ENCODE peak calls at places on chromosome 1, in eight cellular contexts. X is GM04503; F is pulmonary artery endothelial cell; V is foreskin melanocyte; P is activated CD8-positive, alpha-beta memory T cell treated with anti-CD3 and anti-CD28 coated beads, Interleukin-2, amount 50 U/mL, for 4 hours; T is AG09309; K is colonic mucosa; E is NCI-H1694 treated with DMSO at 0.1 percent for 48 hours. S is an unnamed sample.
A peak's percentile ranks its signal among the peaks of the same experiment; 100 is the strongest.

GRCh38 chr1:37177230-37177864 is 143.0 kb upstream of the GRIK3 start:
- DNase-seq in T (no peak), P (no peak), E (peak; percentile 53), X (no peak), V (peak; percentile 32), K (peak; percentile 27), F (no peak), S (no peak)

GRCh38 chr1:181043025-181043880 is 9.5 kb downstream of the MR1 start:
- DNase-seq in P (no peak), T (no peak), F (no peak), E (no peak), K (peak; percentile 82), X (no peak), V (peak; percentile 24), S (no peak)

GRCh38 chr1:70156529-70157120 is 48.8 kb downstream of the LRRC40 start:
- DNase-seq in T (no peak), E (no peak), X (no peak), V (peak; percentile 26), F (no peak), P (no peak), K (no peak), S (no peak)

GRCh38 chr1:239197871-239198270 is 188.5 kb upstream of the CHRM3 start:
- DNase-seq in V (no peak), E (no peak), T (no peak), X (no peak), K (no peak), F (no peak), P (no peak), S (no peak)

GRCh38 chr1:195899762-195900352 is 708.4 kb downstream of the KCNT2 start:
- DNase-seq in X (no peak), P (no peak), E (no peak), V (peak; percentile 19), F (no peak), K (no peak), T (no peak), S (no peak)

GRCh38 chr1:94225845-94226244 is 11.5 kb downstream of the ARHGAP29 start:
- DNase-seq in X (no peak), V (no peak), P (no peak), E (no peak), F (no peak), T (no peak), K (no peak), S (no peak)

GRCh38 chr1:55005351-55006140 is 6.8 kb downstream of the BSND start:
- DNase-seq in X (no peak), F (no peak), K (no peak), V (no peak), P (no peak), E (no peak), T (no peak), S (no peak)

GRCh38 chr1:192786617-192787016 is 22.2 kb upstream of the RGS2 start:
- DNase-seq in T (no peak), F (no peak), E (no peak), K (no peak), X (no peak), V (no peak), P (no peak), S (no peak)

GRCh38 chr1:158112994-158113758 is 67.5 kb upstream of the CD1D start:
- DNase-seq in V (peak; percentile 35), X (no peak), K (peak; percentile 42), P (peak; percentile 50), T (no peak), F (no peak), E (peak; percentile 23), S (no peak)

GRCh38 chr1:8591547-8591946 is 225.9 kb downstream of the RERE start:
- DNase-seq in P (no peak), E (no peak), F (no peak), X (no peak), V (no peak), K (no peak), T (no peak), S (no peak)

GRCh38 chr1:156115514-156116374 is 1.2 kb downstream of the LMNA start:
- DNase-seq in T (no peak), V (no peak), P (no peak), F (no peak), E (no peak), K (peak; percentile 79), X (peak; percentile 31), S (peak; percentile 87)

GRCh38 chr1:115338457-115338820 is 390 bp upstream of the NGF start:
- DNase-seq in T (no peak), X (no peak), K (no peak), V (no peak), P (no peak), E (no peak), F (no peak), S (no peak)

GRCh38 chr1:221394011-221394544 is 347.8 kb downstream of the DUSP10 start:
- DNase-seq in V (no peak), F (peak; percentile 97), T (peak; percentile 69), X (peak; percentile 93), P (no peak), E (peak; percentile 64), K (no peak), S (no peak)

GRCh38 chr1:92992066-92992465 is 30.8 kb upstream of the DIPK1A start:
- DNase-seq in E (no peak), V (peak; percentile 72), P (no peak), X (peak; percentile 21), K (no peak), T (no peak), F (no peak), S (no peak)

GRCh38 chr1:222784916-222785315 is 29.9 kb upstream of the DISP1 start:
- DNase-seq in V (no peak), X (no peak), K (no peak), T (no peak), E (no peak), P (no peak), F (no peak), S (no peak)

GRCh38 chr1:44609412-44609767 is 64.9 kb downstream of the TMEM53 start:
- DNase-seq in E (peak; percentile 38), T (no peak), F (no peak), X (no peak), K (peak; percentile 56), P (peak; percentile 38), V (no peak), S (no peak)

GRCh38 chr1:228358039-228358763 is 48.4 kb downstream of the TRIM11 start:
- DNase-seq in F (no peak), T (no peak), K (no peak), P (no peak), E (no peak), X (no peak), V (no peak), S (no peak)

GRCh38 chr1:12424150-12424549 is 193.9 kb downstream of the DHRS3 start:
- DNase-seq in P (no peak), V (no peak), T (peak; percentile 61), K (no peak), X (peak; percentile 65), F (no peak), E (no peak), S (no peak)

GRCh38 chr1:53542551-53542950 is 83.4 kb downstream of the DMRTB1 start:
- DNase-seq in V (no peak), T (no peak), X (no peak), K (no peak), P (no peak), E (no peak), F (no peak), S (no peak)

GRCh38 chr1:229943988-229944743 is 122.9 kb upstream of the GALNT2 start:
- DNase-seq in X (no peak), V (no peak), E (no peak), T (no peak), P (no peak), F (no peak), K (no peak), S (no peak)

GRCh38 chr1:68339505-68339904 is 107.2 kb upstream of the WLS start:
- DNase-seq in V (no peak), P (no peak), E (no peak), K (no peak), F (no peak), X (no peak), T (peak; percentile 57), S (no peak)

GRCh38 chr1:3670823-3671251 is 18.5 kb downstream of the TP73 start:
- DNase-seq in P (no peak), V (no peak), X (no peak), F (no peak), E (no peak), K (no peak), T (no peak), S (peak; percentile 54)

GRCh38 chr1:23422955-23423354 is 1.6 kb downstream of the TCEA3 start:
- DNase-seq in F (no peak), V (no peak), P (no peak), X (no peak), K (no peak), T (no peak), E (no peak), S (no peak)

GRCh38 chr1:67459068-67459467 is 28.9 kb upstream of the SERBP1 start:
- DNase-seq in E (no peak), V (no peak), F (no peak), P (no peak), K (no peak), T (no peak), X (no peak), S (no peak)

GRCh38 chr1:32797456-32797855 is 19.7 kb downstream of the YARS1 start:
- DNase-seq in K (no peak), F (no peak), P (no peak), E (no peak), V (no peak), T (no peak), X (no peak), S (no peak)

GRCh38 chr1:205270764-205271163 is 43.0 kb downstream of the TMCC2 start:
- DNase-seq in T (no peak), V (no peak), F (peak; percentile 32), E (no peak), X (no peak), P (no peak), K (no peak), S (no peak)

GRCh38 chr1:40143891-40144575 is 17.2 kb upstream of the RLF start:
- DNase-seq in K (peak; percentile 73), E (peak; percentile 30), T (peak; percentile 35), V (peak; percentile 55), P (peak; percentile 45), F (peak; percentile 37), X (no peak), S (peak; percentile 35)

GRCh38 chr1:234515411-234515810 is 36.4 kb upstream of the TARBP1 start:
- DNase-seq in X (no peak), E (no peak), F (no peak), P (no peak), K (no peak), T (no peak), V (no peak), S (no peak)

GRCh38 chr1:99599678-99600175 is 46.2 kb upstream of the PALMD start:
- DNase-seq in P (no peak), T (no peak), X (peak; percentile 80), K (no peak), V (peak; percentile 56), F (peak; percentile 90), E (no peak), S (no peak)

GRCh38 chr1:12433323-12434053 is 184.5 kb downstream of the DHRS3 start:
- DNase-seq in K (peak; percentile 52), T (no peak), P (no peak), V (peak; percentile 67), X (no peak), F (no peak), E (no peak), S (peak; percentile 78)

GRCh38 chr1:159756397-159756796 is 24.4 kb upstream of the DUSP23 start:
- DNase-seq in K (no peak), P (no peak), X (no peak), F (no peak), V (no peak), T (no peak), E (no peak), S (peak; percentile 51)

GRCh38 chr1:167819849-167820683 is 93.9 kb downstream of the ADCY10 start:
- DNase-seq in P (peak; percentile 16), T (peak; percentile 83), V (peak; percentile 35), E (no peak), K (peak; percentile 75), F (peak; percentile 50), X (peak; percentile 93), S (peak; percentile 76)

GRCh38 chr1:210876275-210876674 is 257.7 kb downstream of the KCNH1 start:
- DNase-seq in F (no peak), P (no peak), K (no peak), T (no peak), E (no peak), V (no peak), X (no peak), S (no peak)

GRCh38 chr1:65386452-65386851 is 34.0 kb upstream of the LEPR start:
- DNase-seq in E (peak; percentile 35), F (no peak), K (no peak), X (no peak), P (no peak), T (no peak), V (no peak), S (no peak)